ENCODE peak calls at places on chromosomes 2 and 18, in four cellular contexts. One of them, this sample, is unnamed.

GRCh38 chr2:79512442-79513401 is at the start of gene CTNNA2:
- DNase-seq in ELF-1: peak
- DNase-seq in mesendoderm: peak
- DNase-seq in hypothalamus: peak
- DNase-seq in this sample: peak

GRCh38 chr2:99821572-99822369 is 320.6 kb downstream of the AFF3 start:
- DNase-seq in mesendoderm: peak
- DNase-seq in hypothalamus: no peak
- DNase-seq in ELF-1: peak
- DNase-seq in this sample: peak

GRCh38 chr18:74493689-74494088 is 2.5 kb upstream of the CNDP2 start:
- DNase-seq in mesendoderm: peak
- DNase-seq in ELF-1: peak
- DNase-seq in hypothalamus: no peak
- DNase-seq in this sample: peak

GRCh38 chr2:36675579-36675978 is 20.9 kb upstream of the VIT start:
- DNase-seq in ELF-1: no peak
- DNase-seq in hypothalamus: no peak
- DNase-seq in mesendoderm: no peak
- DNase-seq in this sample: no peak

GRCh38 chr18:58851874-58852273 is 12.8 kb upstream of the ZNF532 start:
- DNase-seq in hypothalamus: no peak
- DNase-seq in mesendoderm: peak
- DNase-seq in ELF-1: peak
- DNase-seq in this sample: peak

GRCh38 chr18:41338341-41338740 is 616.7 kb upstream of the PIK3C3 start:
- DNase-seq in hypothalamus: no peak
- DNase-seq in mesendoderm: no peak
- DNase-seq in ELF-1: no peak
- DNase-seq in this sample: no peak

GRCh38 chr2:129734343-129735034 is 245.0 kb upstream of the RAB6C start:
- DNase-seq in mesendoderm: no peak
- DNase-seq in hypothalamus: no peak
- DNase-seq in ELF-1: no peak
- DNase-seq in this sample: no peak

GRCh38 chr2:218897394-218898108 is 16.9 kb downstream of the WNT10A start:
- DNase-seq in hypothalamus: no peak
- DNase-seq in mesendoderm: no peak
- DNase-seq in ELF-1: peak
- DNase-seq in this sample: no peak

GRCh38 chr2:150424361-150424760 is 63.1 kb downstream of the RND3 start:
- DNase-seq in mesendoderm: peak
- DNase-seq in ELF-1: no peak
- DNase-seq in hypothalamus: no peak
- DNase-seq in this sample: no peak

GRCh38 chr2:949894-950626 is 589 bp upstream of the SNTG2 start:
- DNase-seq in hypothalamus: no peak
- DNase-seq in ELF-1: peak
- DNase-seq in mesendoderm: peak
- DNase-seq in this sample: peak

GRCh38 chr2:153871231-153872221 is at the start of gene GALNT13:
- DNase-seq in ELF-1: peak
- DNase-seq in hypothalamus: peak
- DNase-seq in mesendoderm: peak
- DNase-seq in this sample: no peak